ENCODE peak calls at places on chromosomes 11 and 22, in four cellular contexts. One of them, this sample, is unnamed.

GRCh38 chr22:23401111-23401909 is 178.8 kb downstream of the IGLL1 start:
- DNase-seq in K562: no peak
- DNase-seq in GM12878: no peak
- DNase-seq in SK-N-SH: no peak
- DNase-seq in this sample: peak; percentile 8

GRCh38 chr22:45688606-45689080 is 17.0 kb downstream of the ATXN10 start:
- DNase-seq in K562: no peak
- DNase-seq in GM12878: no peak
- DNase-seq in SK-N-SH: peak; percentile 23
- DNase-seq in this sample: no peak

GRCh38 chr11:7004482-7004881 is 15.7 kb downstream of the ZNF214 start:
- DNase-seq in SK-N-SH: no peak
- DNase-seq in GM12878: no peak
- DNase-seq in K562: no peak
- DNase-seq in this sample: no peak

GRCh38 chr22:46514592-46515207 is 22.7 kb downstream of the CELSR1 start:
- DNase-seq in SK-N-SH: no peak
- DNase-seq in K562: no peak
- DNase-seq in GM12878: no peak
- DNase-seq in this sample: no peak

GRCh38 chr11:57568330-57568766 is 876 bp upstream of the UBE2L6 start:
- DNase-seq in SK-N-SH: no peak
- DNase-seq in GM12878: peak; percentile 51
- DNase-seq in K562: no peak
- DNase-seq in this sample: no peak

GRCh38 chr22:20645954-20646353 is 128.0 kb upstream of the SERPIND1 start:
- DNase-seq in SK-N-SH: no peak
- DNase-seq in K562: no peak
- DNase-seq in GM12878: no peak
- DNase-seq in this sample: no peak

GRCh38 chr11:11931461-11932055 is 76.9 kb downstream of the DKK3 start:
- DNase-seq in K562: peak; percentile 35
- DNase-seq in GM12878: no peak
- DNase-seq in SK-N-SH: peak; percentile 47
- DNase-seq in this sample: no peak

GRCh38 chr22:36332623-36333331 is 55.0 kb downstream of the MYH9 start:
- DNase-seq in K562: peak; percentile 28
- DNase-seq in SK-N-SH: no peak
- DNase-seq in GM12878: peak; percentile 59
- DNase-seq in this sample: peak; percentile 44

GRCh38 chr11:112563808-112564207 is 303.1 kb upstream of the PLET1 start:
- DNase-seq in SK-N-SH: no peak
- DNase-seq in K562: no peak
- DNase-seq in GM12878: no peak
- DNase-seq in this sample: no peak

GRCh38 chr22:50665212-50665611 is 7.4 kb upstream of the SHANK3 start:
- DNase-seq in K562: no peak
- DNase-seq in SK-N-SH: no peak
- DNase-seq in GM12878: no peak
- DNase-seq in this sample: no peak

GRCh38 chr11:4830909-4831308 is 9.8 kb downstream of the OR51F2 start:
- DNase-seq in GM12878: no peak
- DNase-seq in K562: no peak
- DNase-seq in SK-N-SH: no peak
- DNase-seq in this sample: no peak

GRCh38 chr22:23591203-23591791 is 11.2 kb upstream of the IGLL1 start:
- DNase-seq in GM12878: no peak
- DNase-seq in SK-N-SH: peak; percentile 84
- DNase-seq in K562: peak; percentile 63
- DNase-seq in this sample: peak; percentile 86

GRCh38 chr11:112751312-112751711 is 209.9 kb upstream of the NCAM1 start:
- DNase-seq in SK-N-SH: peak; percentile 43
- DNase-seq in K562: no peak
- DNase-seq in GM12878: no peak
- DNase-seq in this sample: no peak

GRCh38 chr11:34637303-34637702 is 16.4 kb downstream of the EHF start:
- DNase-seq in K562: no peak
- DNase-seq in GM12878: no peak
- DNase-seq in SK-N-SH: no peak
- DNase-seq in this sample: no peak

GRCh38 chr11:108693852-108694251 is 29.0 kb downstream of the DDX10 start:
- DNase-seq in K562: peak; percentile 15
- DNase-seq in GM12878: no peak
- DNase-seq in SK-N-SH: no peak
- DNase-seq in this sample: no peak

GRCh38 chr11:72589802-72590761 is 84.1 kb downstream of the PDE2A start:
- DNase-seq in GM12878: no peak
- DNase-seq in SK-N-SH: peak; percentile 60
- DNase-seq in K562: peak; percentile 61
- DNase-seq in this sample: peak; percentile 85

GRCh38 chr22:48779661-48780596 is 1047.7 kb downstream of the BRD1 start:
- DNase-seq in SK-N-SH: no peak
- DNase-seq in K562: no peak
- DNase-seq in GM12878: no peak
- DNase-seq in this sample: no peak

GRCh38 chr11:122671270-122671906 is 15.9 kb downstream of the UBASH3B start:
- DNase-seq in K562: no peak
- DNase-seq in SK-N-SH: no peak
- DNase-seq in GM12878: no peak
- DNase-seq in this sample: no peak

GRCh38 chr11:117876341-117877119 is at the start of gene FXYD6:
- DNase-seq in K562: no peak
- DNase-seq in GM12878: no peak
- DNase-seq in SK-N-SH: peak; percentile 95
- DNase-seq in this sample: peak; percentile 71

GRCh38 chr11:77101043-77101537 is 1.6 kb upstream of the OMP start:
- DNase-seq in SK-N-SH: peak; percentile 59
- DNase-seq in K562: peak; percentile 67
- DNase-seq in GM12878: no peak
- DNase-seq in this sample: peak; percentile 47

GRCh38 chr11:114209904-114210303 is 86.3 kb upstream of the NNMT start:
- DNase-seq in SK-N-SH: no peak
- DNase-seq in GM12878: no peak
- DNase-seq in K562: no peak
- DNase-seq in this sample: no peak

GRCh38 chr11:95245038-95245437 is 14.0 kb upstream of the SESN3 start:
- DNase-seq in K562: no peak
- DNase-seq in SK-N-SH: no peak
- DNase-seq in GM12878: no peak
- DNase-seq in this sample: no peak

GRCh38 chr22:46073683-46074504 is 76.4 kb upstream of the PPARA start:
- DNase-seq in GM12878: no peak
- DNase-seq in SK-N-SH: no peak
- DNase-seq in K562: no peak
- DNase-seq in this sample: peak; percentile 8

GRCh38 chr11:96388891-96389603 is 665 bp downstream of the CCDC82 start:
- DNase-seq in GM12878: peak; percentile 19
- DNase-seq in SK-N-SH: peak; percentile 66
- DNase-seq in K562: peak; percentile 56
- DNase-seq in this sample: peak; percentile 73

GRCh38 chr22:35634981-35635540 is 13.2 kb upstream of the APOL6 start:
- DNase-seq in SK-N-SH: no peak
- DNase-seq in K562: peak; percentile 31
- DNase-seq in GM12878: no peak
- DNase-seq in this sample: no peak

GRCh38 chr11:8913961-8914660 is 3.1 kb downstream of the AKIP1 start:
- DNase-seq in SK-N-SH: peak; percentile 67
- DNase-seq in GM12878: no peak
- DNase-seq in K562: peak; percentile 53
- DNase-seq in this sample: peak; percentile 65

GRCh38 chr22:44358723-44359440 is 46.1 kb upstream of the SHISAL1 start:
- DNase-seq in GM12878: no peak
- DNase-seq in SK-N-SH: no peak
- DNase-seq in K562: no peak
- DNase-seq in this sample: peak; percentile 7

GRCh38 chr11:112941096-112941495 is 20.1 kb upstream of the NCAM1 start:
- DNase-seq in K562: no peak
- DNase-seq in SK-N-SH: no peak
- DNase-seq in GM12878: no peak
- DNase-seq in this sample: no peak

GRCh38 chr22:46140989-46141928 is 9.1 kb upstream of the PPARA start:
- DNase-seq in GM12878: no peak
- DNase-seq in SK-N-SH: no peak
- DNase-seq in K562: no peak
- DNase-seq in this sample: peak; percentile 11

GRCh38 chr11:123060265-123061000 is 1.5 kb downstream of the HSPA8 start:
- DNase-seq in GM12878: no peak
- DNase-seq in K562: no peak
- DNase-seq in SK-N-SH: no peak
- DNase-seq in this sample: no peak

GRCh38 chr11:67117667-67118058 is 1.4 kb upstream of the KDM2A start:
- DNase-seq in K562: no peak
- DNase-seq in SK-N-SH: no peak
- DNase-seq in GM12878: no peak
- DNase-seq in this sample: peak; percentile 48

GRCh38 chr11:73598719-73599379 is 937 bp upstream of the FAM168A start:
- DNase-seq in GM12878: no peak
- DNase-seq in SK-N-SH: no peak
- DNase-seq in K562: no peak
- DNase-seq in this sample: no peak

GRCh38 chr11:128501576-128502549 is 85.5 kb downstream of the ETS1 start:
- DNase-seq in GM12878: no peak
- DNase-seq in SK-N-SH: no peak
- DNase-seq in K562: no peak
- DNase-seq in this sample: no peak

GRCh38 chr11:128502736-128503135 is 84.6 kb downstream of the ETS1 start:
- DNase-seq in K562: no peak
- DNase-seq in GM12878: no peak
- DNase-seq in SK-N-SH: no peak
- DNase-seq in this sample: no peak

GRCh38 chr11:128504489-128504888 is 82.9 kb downstream of the ETS1 start:
- DNase-seq in GM12878: no peak
- DNase-seq in SK-N-SH: no peak
- DNase-seq in K562: no peak
- DNase-seq in this sample: no peak

GRCh38 chr11:128505449-128506058 is 81.8 kb downstream of the ETS1 start:
- DNase-seq in K562: no peak
- DNase-seq in GM12878: no peak
- DNase-seq in SK-N-SH: peak; percentile 45
- DNase-seq in this sample: no peak

GRCh38 chr11:128503231-128503991 is 83.9 kb downstream of the ETS1 start:
- DNase-seq in SK-N-SH: no peak
- DNase-seq in K562: no peak
- DNase-seq in GM12878: no peak
- DNase-seq in this sample: no peak
- TF ChIP-seq USF1 in SK-N-SH: peak; percentile 66
- TF ChIP-seq USF1 in K562: no peak
- TF ChIP-seq USF1 in GM12878: no peak
- TF ChIP-seq USF1 in this sample: no peak

DNA sequence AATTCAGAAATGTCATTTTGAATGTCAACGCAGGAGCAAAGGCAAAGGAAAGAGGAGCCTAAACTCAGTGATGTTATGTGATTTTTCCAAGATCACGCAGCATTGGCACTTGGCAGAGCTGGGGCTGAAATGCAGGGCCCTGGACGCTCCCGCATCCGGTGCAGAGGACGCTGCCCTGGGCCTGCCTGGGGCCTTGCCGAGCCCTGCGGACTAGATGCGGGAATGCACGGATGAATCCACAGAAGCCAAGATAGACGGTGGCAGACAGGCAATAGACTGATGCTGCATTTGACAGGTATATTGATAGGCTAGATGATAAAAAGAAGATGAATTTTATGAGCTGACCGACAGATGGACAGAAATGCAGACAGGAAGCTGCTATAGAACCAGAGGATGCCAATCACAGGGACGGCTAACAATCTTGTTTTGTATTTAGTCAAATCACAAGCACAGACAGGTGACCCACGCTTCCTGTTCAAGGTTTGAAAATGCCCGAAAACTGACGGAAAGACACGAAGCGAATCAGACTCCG is 694 bp upstream of the MARK2 start:
- DNase-seq in SK-N-SH: no peak
- DNase-seq in GM12878: peak; percentile 87
- DNase-seq in K562: no peak
- DNase-seq in this sample: peak; percentile 37
- TF ChIP-seq USF1 in SK-N-SH: no peak
- TF ChIP-seq USF1 in GM12878: no peak
- TF ChIP-seq USF1 in K562: peak; percentile 29
- TF ChIP-seq USF1 in this sample: no peak

GRCh38 chr22:25478111-25478510 is 86.4 kb upstream of the GRK3 start:
- DNase-seq in K562: no peak
- DNase-seq in GM12878: no peak
- DNase-seq in SK-N-SH: no peak
- DNase-seq in this sample: no peak

GRCh38 chr22:25482091-25482760 is 82.2 kb upstream of the GRK3 start:
- DNase-seq in GM12878: no peak
- DNase-seq in K562: no peak
- DNase-seq in SK-N-SH: peak; percentile 67
- DNase-seq in this sample: no peak

GRCh38 chr22:25475554-25476022 is 88.9 kb upstream of the GRK3 start:
- DNase-seq in SK-N-SH: peak; percentile 49
- DNase-seq in K562: no peak
- DNase-seq in GM12878: no peak
- DNase-seq in this sample: no peak

GRCh38 chr22:25477358-25477757 is 87.1 kb upstream of the GRK3 start:
- DNase-seq in GM12878: no peak
- DNase-seq in K562: no peak
- DNase-seq in SK-N-SH: no peak
- DNase-seq in this sample: no peak

DNA sequence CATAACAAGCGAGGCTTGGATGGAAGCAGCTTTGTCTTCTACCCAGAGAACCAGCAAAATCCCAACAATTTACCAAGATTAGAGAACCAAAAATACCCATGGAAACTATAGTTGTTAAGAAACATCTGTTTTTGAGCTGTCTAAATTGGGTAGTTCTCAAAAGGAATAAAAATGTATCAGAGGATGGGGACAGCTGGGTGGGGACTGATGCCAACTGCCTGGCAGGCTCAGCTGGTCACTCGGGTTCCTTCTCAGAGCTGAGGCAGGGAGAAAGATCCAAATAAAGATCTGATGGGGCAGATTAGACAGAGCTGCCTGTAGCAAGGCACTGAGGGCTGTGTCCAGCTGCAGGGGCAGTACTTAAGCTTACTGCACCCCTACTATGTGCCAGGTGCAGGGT is 85.9 kb upstream of the GRK3 start:
- DNase-seq in GM12878: no peak
- DNase-seq in K562: no peak
- DNase-seq in SK-N-SH: no peak
- DNase-seq in this sample: no peak
- TF ChIP-seq USF1 in GM12878: no peak
- TF ChIP-seq USF1 in K562: no peak
- TF ChIP-seq USF1 in SK-N-SH: no peak
- TF ChIP-seq USF1 in this sample: no peak

DNA sequence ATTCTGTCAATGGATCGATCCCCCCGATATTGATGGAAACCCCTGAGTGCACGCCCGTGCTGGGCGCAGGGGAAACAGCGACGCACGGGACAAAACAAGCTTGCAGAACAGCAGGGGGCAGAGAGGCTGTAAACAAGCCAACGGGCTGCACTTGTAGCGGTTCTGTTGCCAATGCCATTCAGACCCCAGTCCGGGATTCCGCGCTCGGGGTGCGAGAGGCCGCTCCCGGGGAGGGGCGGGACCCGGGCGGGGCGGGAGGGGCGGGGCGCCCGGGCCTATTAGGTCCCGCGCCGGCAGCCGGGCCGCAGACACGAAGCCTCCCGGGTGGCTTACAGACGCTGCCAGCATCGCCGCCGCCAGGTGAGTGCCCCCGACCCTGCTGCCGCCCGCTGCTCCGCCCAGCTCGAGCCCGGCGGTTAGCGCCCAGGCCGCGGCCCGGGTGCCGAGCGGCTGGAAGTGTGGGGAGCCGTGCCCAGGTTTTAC is at the start of gene BIK:
- DNase-seq in K562: peak; percentile 53
- DNase-seq in SK-N-SH: peak; percentile 74
- DNase-seq in GM12878: no peak
- DNase-seq in this sample: peak; percentile 74
- TF ChIP-seq USF1 in K562: no peak
- TF ChIP-seq USF1 in SK-N-SH: no peak
- TF ChIP-seq USF1 in GM12878: no peak
- TF ChIP-seq USF1 in this sample: no peak

This sample was measured in WTC11.